ENCODE peak calls at places on chromosomes 11 and 22, in six cellular contexts. C is heart left ventricle, I is lower lobe of right lung, D is NT2/D1, Q is kidney, R is mammary epithelial cell. M is an unnamed sample. For H3K9me3, the result is how much of the 10 kb centered on the place peaks cover.

GRCh38 chr11:121754603-121755002 is 301.8 kb upstream of the SORL1-AS1 start:
- DNase-seq in Q (no peak), R (no peak), I (no peak), C (no peak), D (no peak), M (no peak)

GRCh38 chr22:19807914-19808872 is 46.5 kb downstream of the GNB1L start:
- DNase-seq in D (no peak), I (peak), Q (peak), R (no peak), C (peak), M (no peak)

GRCh38 chr11:95289378-95289777 is 58.4 kb upstream of the SESN3 start:
- DNase-seq in R (peak), D (no peak), I (no peak), Q (no peak), C (no peak), M (no peak)

GRCh38 chr11:69005631-69006368 is 7.2 kb downstream of the MRGPRF start:
- DNase-seq in D (no peak), Q (peak), I (no peak), C (peak), R (no peak), M (no peak)

GRCh38 chr11:77115181-77115611 is 12.6 kb downstream of the OMP start:
- DNase-seq in C (peak), Q (no peak), R (no peak), D (no peak), I (no peak), M (no peak)

GRCh38 chr11:46380340-46381045 is 976 bp upstream of the MDK start:
- DNase-seq in Q (peak), C (peak), D (no peak), R (no peak), I (peak), M (no peak)

GRCh38 chr11:12275818-12276217 is 101.6 kb upstream of the PARVA start:
- DNase-seq in R (no peak), C (no peak), I (no peak), Q (peak), D (no peak), M (no peak)

GRCh38 chr11:74683279-74683871 is 47.9 kb downstream of the CHRDL2 start:
- DNase-seq in Q (peak), C (no peak), D (no peak), R (no peak), I (peak), M (no peak)

GRCh38 chr11:12212181-12212820 is 101.9 kb downstream of the MICAL2 start:
- DNase-seq in R (no peak), D (no peak), Q (no peak), I (no peak), C (no peak), M (no peak)

GRCh38 chr11:65280646-65281045 is 18.9 kb downstream of the POLA2 start:
- DNase-seq in Q (peak), C (no peak), D (no peak), I (no peak), R (no peak), M (no peak)

GRCh38 chr11:8905528-8906165 is 5.3 kb upstream of the AKIP1 start:
- DNase-seq in Q (no peak), I (no peak), C (no peak), D (no peak), R (peak), M (no peak)

GRCh38 chr11:65779669-65779918 is 1.2 kb downstream of the AP5B1 start:
- DNase-seq in D (no peak), Q (no peak), R (no peak), C (no peak), I (no peak), M (no peak)

GRCh38 chr22:19378362-19378711 is 53.2 kb downstream of the HIRA start:
- DNase-seq in I (no peak), Q (no peak), D (no peak), R (no peak), C (no peak), M (no peak)

GRCh38 chr11:34682822-34683221 is 61.9 kb downstream of the EHF start:
- DNase-seq in C (no peak), R (peak), D (peak), Q (no peak), I (no peak), M (no peak)

GRCh38 chr22:30944986-30945385 is 23.6 kb downstream of the MORC2 start:
- DNase-seq in Q (no peak), D (no peak), C (no peak), R (no peak), I (no peak), M (no peak)

GRCh38 chr11:132373405-132374141 is 1003.2 kb downstream of the NTM start:
- DNase-seq in Q (no peak), R (no peak), I (no peak), D (no peak), C (no peak), M (no peak)

GRCh38 chr11:132379540-132379939 is 1009.1 kb downstream of the NTM start:
- DNase-seq in D (no peak), I (no peak), R (no peak), C (no peak), Q (no peak), M (no peak)
- H3K9me3 ChIP-seq in D (under half), I (under half), R (under half), C (under half), Q (under half), M (under half)

GRCh38 chr11:33665666-33666065 is 35.0 kb downstream of the C11orf91 start:
- DNase-seq in I (no peak), R (no peak), D (no peak), Q (no peak), C (no peak), M (no peak)
- H3K9me3 ChIP-seq in I (under half), R (under half), D (under half), Q (under half), C (under half), M (under half)

GRCh38 chr22:47335958-47336357 is 573.5 kb downstream of the TBC1D22A start:
- DNase-seq in R (no peak), I (no peak), C (no peak), Q (no peak), D (no peak), M (no peak)
- H3K9me3 ChIP-seq in R (under half), I (under half), C (under half), Q (under half), D (under half), M (under half)

GRCh38 chr22:49186293-49186692 is 641.4 kb downstream of the BRD1 start:
- DNase-seq in D (no peak), C (peak), R (no peak), I (no peak), Q (no peak), M (no peak)
- H3K9me3 ChIP-seq in D (under half), C (under half), R (half or more), I (under half), Q (under half), M (under half)

M was measured in T-helper 17 cell.